ENCODE peak calls at places on chromosome 9, in ten cellular contexts. S is Caco-2, U is suprapubic skin, R is RWPE2, B is cardiac muscle cell, C is cardiac fibroblast, F is NB4, E is BJ, Q is fibroblast of pulmonary artery, T is osteocyte. J is an unnamed sample.
A peak's percentile ranks its signal among the peaks of the same experiment; 100 is the strongest.

GRCh38 chr9:127446720-127447415 is 4.3 kb downstream of the RPL12 start:
- DNase-seq in S (no peak), U (no peak), R (no peak), B (no peak), C (no peak), F (peak; percentile 46), E (no peak), Q (no peak), T (no peak), J (no peak)

GRCh38 chr9:97502222-97502983 is 937 bp downstream of the TMOD1 start:
- DNase-seq in S (no peak), U (no peak), R (no peak), B (peak; percentile 53), C (peak; percentile 6), F (no peak), E (no peak), Q (no peak), T (no peak), J (no peak)

GRCh38 chr9:120876842-120877240 is at the start of gene PHF19:
- DNase-seq in S (peak; percentile 55), U (no peak), R (no peak), B (no peak), C (peak; percentile 49), F (no peak), E (no peak), Q (peak; percentile 44), T (no peak), J (no peak)

GRCh38 chr9:107734231-107735014 is 244.9 kb upstream of the KLF4 start:
- DNase-seq in S (no peak), U (no peak), R (no peak), B (no peak), C (peak; percentile 97), F (no peak), E (peak; percentile 73), Q (peak; percentile 96), T (no peak), J (no peak)

GRCh38 chr9:7169717-7170348 is 412.1 kb downstream of the KDM4C start:
- DNase-seq in S (no peak), U (no peak), R (no peak), B (peak; percentile 50), C (peak; percentile 32), F (no peak), E (no peak), Q (peak; percentile 46), T (no peak), J (no peak)

GRCh38 chr9:8764041-8764440 is 964.5 kb upstream of the DMAC1 start:
- DNase-seq in S (no peak), U (no peak), R (no peak), B (no peak), C (peak; percentile 27), F (no peak), E (no peak), Q (peak; percentile 9), T (no peak), J (no peak)

GRCh38 chr9:112369817-112370216 is 10.1 kb upstream of the HSDL2 start:
- DNase-seq in S (no peak), U (no peak), R (no peak), B (no peak), C (no peak), F (no peak), E (no peak), Q (no peak), T (no peak), J (no peak)

GRCh38 chr9:120904999-120905793 is 21.4 kb downstream of the TRAF1 start:
- DNase-seq in S (no peak), U (no peak), R (no peak), B (no peak), C (no peak), F (no peak), E (no peak), Q (no peak), T (no peak), J (no peak)

GRCh38 chr9:132673355-132673754 is 3.1 kb downstream of the GTF3C4 start:
- DNase-seq in S (peak; percentile 39), U (no peak), R (no peak), B (peak; percentile 8), C (peak; percentile 65), F (peak; percentile 49), E (no peak), Q (peak; percentile 61), T (no peak), J (no peak)

GRCh38 chr9:129717991-129718390 is 34.9 kb downstream of the PTGES start:
- DNase-seq in S (no peak), U (no peak), R (no peak), B (no peak), C (no peak), F (no peak), E (no peak), Q (no peak), T (no peak), J (no peak)

GRCh38 chr9:96381696-96382095 is 1.8 kb downstream of the SLC35D2 start:
- DNase-seq in S (no peak), U (no peak), R (no peak), B (no peak), C (no peak), F (no peak), E (no peak), Q (no peak), T (peak; percentile 25), J (no peak)

GRCh38 chr9:100426532-100427365 is at the start of gene MSANTD3:
- DNase-seq in S (peak; percentile 69), U (no peak), R (peak; percentile 60), B (peak; percentile 89), C (peak; percentile 75), F (peak; percentile 76), E (no peak), Q (peak; percentile 63), T (peak; percentile 88), J (no peak)

GRCh38 chr9:16794871-16795639 is 75.4 kb downstream of the BNC2 start:
- DNase-seq in S (no peak), U (peak; percentile 76), R (no peak), B (no peak), C (peak; percentile 89), F (no peak), E (peak; percentile 91), Q (peak; percentile 91), T (no peak), J (no peak)

GRCh38 chr9:14524881-14525515 is 168.2 kb downstream of the ZDHHC21 start:
- DNase-seq in S (no peak), U (no peak), R (no peak), B (peak; percentile 45), C (no peak), F (no peak), E (no peak), Q (no peak), T (no peak), J (no peak)

GRCh38 chr9:38208206-38208901 is 139.3 kb upstream of the SHB start:
- DNase-seq in S (no peak), U (no peak), R (no peak), B (no peak), C (no peak), F (no peak), E (no peak), Q (no peak), T (peak; percentile 3), J (no peak)

GRCh38 chr9:16241231-16241630 is 629.2 kb downstream of the BNC2 start:
- DNase-seq in S (no peak), U (no peak), R (no peak), B (no peak), C (peak; percentile 75), F (no peak), E (no peak), Q (peak; percentile 22), T (no peak), J (no peak)

GRCh38 chr9:121700831-121701419 is 49.5 kb downstream of the DAB2IP start:
- DNase-seq in S (no peak), U (no peak), R (no peak), B (no peak), C (no peak), F (peak; percentile 38), E (no peak), Q (no peak), T (no peak), J (no peak)

GRCh38 chr9:76818271-76818670 is 54.0 kb downstream of the PCA3 start:
- DNase-seq in S (no peak), U (peak; percentile 67), R (peak; percentile 86), B (no peak), C (peak; percentile 97), F (peak; percentile 7), E (peak; percentile 86), Q (peak; percentile 97), T (peak; percentile 87), J (no peak)

GRCh38 chr9:104810421-104811339 is 46.8 kb downstream of the NIPSNAP3B start:
- DNase-seq in S (no peak), U (no peak), R (no peak), B (no peak), C (peak; percentile 61), F (no peak), E (no peak), Q (peak; percentile 11), T (no peak), J (no peak)

GRCh38 chr9:17837931-17838330 is 259.1 kb downstream of the SH3GL2 start:
- DNase-seq in S (no peak), U (no peak), R (no peak), B (no peak), C (no peak), F (peak; percentile 28), E (no peak), Q (peak; percentile 20), T (no peak), J (no peak)
- TF ChIP-seq CTCF in S (peak; percentile 28), U (no peak), R (no peak), B (no peak), C (no peak), F (peak; percentile 21), E (peak; percentile 2), Q (peak; percentile 14), T (no peak), J (no peak)

GRCh38 chr9:86046930-86047341 is 52.4 kb downstream of the GOLM1 start:
- DNase-seq in S (no peak), U (no peak), R (no peak), B (no peak), C (no peak), F (no peak), E (no peak), Q (no peak), T (peak; percentile 54), J (no peak)
- TF ChIP-seq CTCF in S (no peak), U (no peak), R (no peak), B (no peak), C (no peak), F (no peak), E (no peak), Q (no peak), T (no peak), J (no peak)

DNA sequence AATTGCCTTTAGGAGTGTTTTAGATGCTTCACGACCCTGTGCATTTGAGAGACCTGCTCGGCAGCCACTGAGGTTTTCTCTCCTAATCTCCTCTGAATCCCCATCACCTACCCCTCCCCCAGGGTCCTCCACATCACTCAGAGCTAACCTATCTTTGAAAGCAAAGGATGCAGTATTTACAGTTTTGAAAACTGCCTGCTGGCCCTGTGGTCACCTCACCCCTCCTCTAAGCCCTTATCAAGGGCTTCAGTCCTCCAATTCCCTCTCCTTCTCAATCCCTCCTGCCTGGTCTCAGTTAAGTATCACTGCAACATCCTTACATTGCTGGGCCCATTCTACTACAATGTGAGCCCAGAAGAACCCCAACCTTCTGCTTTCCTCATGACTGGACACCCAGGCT is 4.6 kb downstream of the RPP25L start:
- DNase-seq in S (no peak), U (no peak), R (no peak), B (no peak), C (no peak), F (no peak), E (no peak), Q (no peak), T (no peak), J (no peak)
- TF ChIP-seq CTCF in S (no peak), U (no peak), R (no peak), B (no peak), C (no peak), F (no peak), E (no peak), Q (no peak), T (no peak), J (no peak)

GRCh38 chr9:119215651-119216050 is 153.6 kb downstream of the BRINP1 start:
- DNase-seq in S (no peak), U (no peak), R (no peak), B (no peak), C (no peak), F (no peak), E (no peak), Q (no peak), T (no peak), J (no peak)
- TF ChIP-seq CTCF in S (no peak), U (no peak), R (no peak), B (no peak), C (no peak), F (no peak), E (no peak), Q (no peak), T (no peak), J (no peak)